ENCODE peak calls at places on chromosomes 4 and X, in ten cellular contexts. O is CD4-positive, alpha-beta memory T cell; R is OCI-LY7; S is fibroblast of lung; W is astrocyte; A is body of pancreas; P is GM23248; Y is PC-3; F is H1; Q is SK-N-SH. B is an unnamed sample.
A peak's percentile ranks its signal among the peaks of the same experiment; 100 is the strongest.

GRCh38 chr4:87532109-87532508 is 2.9 kb upstream of the SPARCL1 start:
- DNase-seq in O (no peak), R (no peak), S (no peak), W (no peak), A (no peak), P (no peak), Y (no peak), F (no peak), Q (no peak), B (no peak)

GRCh38 chr4:138892483-138893386 is 122.8 kb upstream of the NOCT start:
- DNase-seq in O (no peak), R (no peak), S (peak; percentile 53), W (peak; percentile 54), A (no peak), P (peak; percentile 76), Y (no peak), F (no peak), Q (no peak), B (no peak)

GRCh38 chrX:115894087-115894486 is 276.5 kb upstream of the AGTR2 start:
- DNase-seq in O (peak; percentile 30), R (no peak), S (peak; percentile 9), W (peak; percentile 3), A (no peak), P (no peak), Y (peak; percentile 65), F (no peak), Q (peak; percentile 62), B (peak; percentile 49)

GRCh38 chrX:98956014-98956413 is 1454.1 kb downstream of the PCDH19 start:
- DNase-seq in O (no peak), R (no peak), S (no peak), W (no peak), A (no peak), P (no peak), Y (no peak), F (no peak), Q (no peak), B (no peak)

GRCh38 chrX:41033299-41033698 is 51.9 kb upstream of the USP9X start:
- DNase-seq in O (no peak), R (no peak), S (no peak), W (no peak), A (no peak), P (no peak), Y (peak; percentile 23), F (no peak), Q (no peak), B (no peak)

GRCh38 chr4:11650801-11651596 is 222.3 kb upstream of the HS3ST1 start:
- DNase-seq in O (no peak), R (no peak), S (peak; percentile 66), W (peak; percentile 63), A (no peak), P (no peak), Y (peak; percentile 50), F (no peak), Q (no peak), B (no peak)

GRCh38 chrX:33725556-33726232 is 406.4 kb downstream of the FAM47A start:
- DNase-seq in O (no peak), R (no peak), S (no peak), W (no peak), A (peak; percentile 22), P (no peak), Y (peak; percentile 45), F (no peak), Q (no peak), B (peak; percentile 51)

GRCh38 chr4:100017627-100018310 is 67.7 kb upstream of the H2AZ1 start:
- DNase-seq in O (no peak), R (no peak), S (no peak), W (no peak), A (no peak), P (no peak), Y (peak; percentile 83), F (no peak), Q (no peak), B (no peak)

GRCh38 chrX:31609130-31609529 is 537.3 kb upstream of the FTHL17 start:
- DNase-seq in O (no peak), R (no peak), S (peak; percentile 83), W (peak; percentile 79), A (no peak), P (peak; percentile 85), Y (peak; percentile 1), F (no peak), Q (no peak), B (no peak)

GRCh38 chr4:7389719-7390118 is 45.0 kb downstream of the PSAPL1 start:
- DNase-seq in O (no peak), R (no peak), S (no peak), W (no peak), A (no peak), P (no peak), Y (no peak), F (no peak), Q (peak; percentile 15), B (peak; percentile 34)

GRCh38 chrX:153873282-153874090 is 12.5 kb downstream of the L1CAM start:
- DNase-seq in O (no peak), R (no peak), S (no peak), W (no peak), A (no peak), P (no peak), Y (no peak), F (no peak), Q (peak; percentile 90), B (no peak)

GRCh38 chrX:153874091-153874365 is 11.9 kb downstream of the L1CAM start:
- DNase-seq in O (no peak), R (no peak), S (no peak), W (no peak), A (no peak), P (no peak), Y (no peak), F (no peak), Q (no peak), B (no peak)

GRCh38 chrX:153875391-153876111 is 10.4 kb downstream of the L1CAM start:
- DNase-seq in O (peak; percentile 59), R (peak; percentile 44), S (peak; percentile 8), W (no peak), A (peak; percentile 60), P (peak; percentile 43), Y (peak; percentile 54), F (no peak), Q (peak; percentile 80), B (peak; percentile 78)

GRCh38 chrX:153876112-153876491 is 9.9 kb downstream of the L1CAM start:
- DNase-seq in O (no peak), R (no peak), S (no peak), W (no peak), A (no peak), P (no peak), Y (no peak), F (no peak), Q (no peak), B (no peak)

GRCh38 chrX:153874366-153875125 is 11.4 kb downstream of the L1CAM start:
- DNase-seq in O (no peak), R (no peak), S (peak; percentile 4), W (no peak), A (no peak), P (no peak), Y (no peak), F (no peak), Q (no peak), B (no peak)
- H3K4me1 ChIP-seq in O (no peaks in the 10 kb centered on the region), R (no peaks in the 10 kb centered on the region), S (no peaks in the 10 kb centered on the region), W (no peaks in the 10 kb centered on the region), A (no peaks in the 10 kb centered on the region), P (no peaks in the 10 kb centered on the region), Y (no peaks in the 10 kb centered on the region), F (peaks cover 24% of the 10 kb centered on the region), Q (no peaks in the 10 kb centered on the region), B (no peaks in the 10 kb centered on the region)

DNA sequence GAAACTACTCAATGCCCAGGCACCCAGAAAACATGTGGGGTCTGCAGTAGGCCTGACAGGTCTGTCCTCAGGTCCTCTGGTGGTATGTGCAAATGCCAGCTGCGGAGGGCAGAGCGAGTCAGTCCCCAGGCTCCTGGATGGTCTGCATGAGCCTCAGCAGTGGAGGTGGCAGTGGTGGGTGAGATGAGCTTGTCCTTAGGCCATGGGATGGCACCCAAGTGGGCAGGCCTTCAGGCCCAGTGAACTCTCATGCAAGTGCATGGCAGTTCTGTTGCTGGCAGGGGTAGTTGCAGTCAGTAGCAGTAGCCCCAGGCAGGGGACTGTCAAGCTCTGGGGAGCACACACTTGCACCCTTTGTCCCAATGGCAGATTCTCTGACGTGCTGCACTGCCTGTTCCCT is 106.3 kb upstream of the ANXA10 start:
- DNase-seq in O (no peak), R (no peak), S (no peak), W (no peak), A (no peak), P (no peak), Y (no peak), F (no peak), Q (no peak), B (no peak)
- H3K4me3 ChIP-seq in O (no peak overlapping the region), R (no peak overlapping the region), S (no peak overlapping the region), W (no peak overlapping the region), A (no peak overlapping the region), P (no peak overlapping the region), Y (no peak overlapping the region), F (no peak overlapping the region), Q (no peak overlapping the region), B (no peak overlapping the region)

DNA sequence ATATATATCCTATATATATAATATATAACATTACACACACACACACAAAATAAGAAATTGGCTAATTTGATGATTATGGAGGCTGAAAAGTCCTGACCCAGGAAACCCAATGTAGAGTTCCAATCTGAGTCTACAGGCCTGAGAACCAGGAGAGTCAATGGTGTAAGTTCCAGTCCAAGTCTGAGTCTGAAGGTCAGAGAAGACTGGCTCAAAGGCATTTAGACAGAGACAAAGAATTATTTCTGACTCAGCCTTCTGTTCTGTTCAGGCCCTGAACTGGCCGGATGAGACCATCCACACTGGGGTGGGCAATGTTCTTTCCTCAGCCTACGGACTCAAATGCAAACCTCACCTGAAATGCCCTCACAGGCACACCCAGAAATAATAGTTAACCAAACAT is 60.6 kb upstream of the STX18 start:
- DNase-seq in O (no peak), R (no peak), S (no peak), W (no peak), A (no peak), P (no peak), Y (no peak), F (no peak), Q (no peak), B (no peak)
- H3K4me1 ChIP-seq in O (no peaks in the 10 kb centered on the region), R (no peaks in the 10 kb centered on the region), S (peaks cover 4% of the 10 kb centered on the region), W (peaks cover 3% of the 10 kb centered on the region), A (no peaks in the 10 kb centered on the region), P (peaks cover 21% of the 10 kb centered on the region), Y (no peaks in the 10 kb centered on the region), F (peaks cover 2% of the 10 kb centered on the region), Q (no peaks in the 10 kb centered on the region), B (no peaks in the 10 kb centered on the region)

DNA sequence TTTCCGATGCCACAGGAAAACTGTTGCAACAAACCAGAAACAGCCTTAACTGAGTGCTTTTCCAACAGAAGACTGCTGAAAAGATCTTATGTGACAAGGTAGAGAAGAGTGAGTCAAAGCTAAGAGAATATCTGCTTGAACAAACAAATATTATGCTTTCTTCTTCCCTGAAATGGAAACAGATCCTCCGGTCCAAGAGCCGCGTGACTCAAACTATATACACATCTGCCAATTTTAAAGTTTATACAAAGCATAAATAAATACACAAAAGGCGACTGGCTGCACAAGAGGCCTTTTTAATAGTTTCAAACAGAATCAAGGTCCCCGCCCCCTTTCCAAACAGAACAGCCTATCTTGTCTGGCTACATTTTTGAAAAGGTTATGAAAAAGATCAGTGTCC is 329.7 kb upstream of the F9 start:
- DNase-seq in O (no peak), R (no peak), S (peak; percentile 64), W (peak; percentile 59), A (no peak), P (peak; percentile 30), Y (peak; percentile 86), F (no peak), Q (no peak), B (no peak)
- H3K4me3 ChIP-seq in O (no peak overlapping the region), R (no peak overlapping the region), S (no peak overlapping the region), W (no peak overlapping the region), A (no peak overlapping the region), P (no peak overlapping the region), Y (peak overlapping the region; percentile 23), F (no peak overlapping the region), Q (no peak overlapping the region), B (no peak overlapping the region)